ENCODE peak calls at places on chromosome 9, in seven cellular contexts. One of them, this sample, is unnamed. For H3K4me1, the result is how much of the 10 kb centered on the place peaks cover.

GRCh38 chr9:100208673-100209072 is 109.6 kb downstream of the INVS start:
- DNase-seq in HepG2: no peak
- DNase-seq in spleen: no peak
- DNase-seq in GM23338: no peak
- DNase-seq in breast epithelium: no peak
- DNase-seq in upper lobe of left lung: no peak
- DNase-seq in Panc1: no peak
- DNase-seq in this sample: no peak

GRCh38 chr9:26012797-26013594 is 334.8 kb upstream of the TUSC1 start:
- DNase-seq in breast epithelium: no peak
- DNase-seq in Panc1: no peak
- DNase-seq in HepG2: no peak
- DNase-seq in upper lobe of left lung: no peak
- DNase-seq in spleen: no peak
- DNase-seq in GM23338: no peak
- DNase-seq in this sample: no peak

GRCh38 chr9:29332789-29333188 is 1759.5 kb upstream of the C9orf72 start:
- DNase-seq in GM23338: no peak
- DNase-seq in upper lobe of left lung: no peak
- DNase-seq in Panc1: no peak
- DNase-seq in breast epithelium: no peak
- DNase-seq in spleen: no peak
- DNase-seq in HepG2: no peak
- DNase-seq in this sample: no peak

GRCh38 chr9:33375238-33375840 is 27.0 kb downstream of the AQP7 start:
- DNase-seq in upper lobe of left lung: no peak
- DNase-seq in breast epithelium: no peak
- DNase-seq in Panc1: no peak
- DNase-seq in GM23338: peak
- DNase-seq in HepG2: no peak
- DNase-seq in spleen: peak
- DNase-seq in this sample: no peak

GRCh38 chr9:97557606-97558095 is 56.2 kb downstream of the TMOD1 start:
- DNase-seq in upper lobe of left lung: no peak
- DNase-seq in spleen: peak
- DNase-seq in breast epithelium: no peak
- DNase-seq in Panc1: no peak
- DNase-seq in HepG2: no peak
- DNase-seq in GM23338: no peak
- DNase-seq in this sample: peak

GRCh38 chr9:138038244-138038671 is 160.7 kb downstream of the CACNA1B start:
- DNase-seq in upper lobe of left lung: no peak
- DNase-seq in GM23338: no peak
- DNase-seq in spleen: no peak
- DNase-seq in breast epithelium: peak
- DNase-seq in HepG2: no peak
- DNase-seq in Panc1: no peak
- DNase-seq in this sample: no peak

GRCh38 chr9:105026451-105026850 is 98.5 kb upstream of the ABCA1 start:
- DNase-seq in upper lobe of left lung: no peak
- DNase-seq in HepG2: no peak
- DNase-seq in spleen: no peak
- DNase-seq in GM23338: no peak
- DNase-seq in Panc1: no peak
- DNase-seq in breast epithelium: no peak
- DNase-seq in this sample: no peak

GRCh38 chr9:93218161-93218560 is 34.2 kb downstream of the WNK2 start:
- DNase-seq in GM23338: no peak
- DNase-seq in Panc1: no peak
- DNase-seq in HepG2: no peak
- DNase-seq in upper lobe of left lung: no peak
- DNase-seq in breast epithelium: no peak
- DNase-seq in spleen: peak
- DNase-seq in this sample: no peak

GRCh38 chr9:113853333-113853732 is 22.8 kb upstream of the ZNF618 start:
- DNase-seq in HepG2: peak
- DNase-seq in spleen: no peak
- DNase-seq in Panc1: peak
- DNase-seq in upper lobe of left lung: no peak
- DNase-seq in GM23338: peak
- DNase-seq in breast epithelium: no peak
- DNase-seq in this sample: no peak

GRCh38 chr9:82829818-82830217 is 233.1 kb downstream of the RASEF start:
- DNase-seq in spleen: no peak
- DNase-seq in upper lobe of left lung: no peak
- DNase-seq in Panc1: no peak
- DNase-seq in GM23338: no peak
- DNase-seq in breast epithelium: no peak
- DNase-seq in HepG2: no peak
- DNase-seq in this sample: no peak

GRCh38 chr9:117081641-117082317 is 333.1 kb downstream of the ASTN2 start:
- DNase-seq in GM23338: no peak
- DNase-seq in Panc1: no peak
- DNase-seq in HepG2: no peak
- DNase-seq in upper lobe of left lung: no peak
- DNase-seq in breast epithelium: no peak
- DNase-seq in spleen: no peak
- DNase-seq in this sample: no peak

GRCh38 chr9:78365979-78366697 is 69.2 kb downstream of the PSAT1 start:
- DNase-seq in HepG2: no peak
- DNase-seq in Panc1: no peak
- DNase-seq in spleen: no peak
- DNase-seq in GM23338: peak
- DNase-seq in breast epithelium: no peak
- DNase-seq in upper lobe of left lung: no peak
- DNase-seq in this sample: no peak

GRCh38 chr9:95045751-95046150 is 271.8 kb downstream of the FANCC start:
- DNase-seq in GM23338: peak
- DNase-seq in breast epithelium: no peak
- DNase-seq in HepG2: no peak
- DNase-seq in spleen: no peak
- DNase-seq in upper lobe of left lung: peak
- DNase-seq in Panc1: no peak
- DNase-seq in this sample: no peak

GRCh38 chr9:38178282-38178681 is 109.3 kb upstream of the SHB start:
- DNase-seq in GM23338: no peak
- DNase-seq in Panc1: no peak
- DNase-seq in spleen: no peak
- DNase-seq in HepG2: no peak
- DNase-seq in upper lobe of left lung: no peak
- DNase-seq in breast epithelium: peak
- DNase-seq in this sample: no peak

GRCh38 chr9:32723801-32724200 is 59.5 kb upstream of the TMEM215 start:
- DNase-seq in upper lobe of left lung: no peak
- DNase-seq in Panc1: no peak
- DNase-seq in GM23338: no peak
- DNase-seq in HepG2: no peak
- DNase-seq in breast epithelium: no peak
- DNase-seq in spleen: no peak
- DNase-seq in this sample: no peak

GRCh38 chr9:113289091-113289490 is 13.6 kb downstream of the PRPF4 start:
- DNase-seq in spleen: no peak
- DNase-seq in breast epithelium: no peak
- DNase-seq in HepG2: no peak
- DNase-seq in upper lobe of left lung: no peak
- DNase-seq in Panc1: no peak
- DNase-seq in GM23338: no peak
- DNase-seq in this sample: peak

GRCh38 chr9:17185630-17186029 is 50.8 kb downstream of the CNTLN start:
- DNase-seq in breast epithelium: no peak
- DNase-seq in Panc1: no peak
- DNase-seq in spleen: no peak
- DNase-seq in HepG2: no peak
- DNase-seq in upper lobe of left lung: no peak
- DNase-seq in GM23338: no peak
- DNase-seq in this sample: no peak

GRCh38 chr9:31574006-31574750 is 810.3 kb upstream of the ACO1 start:
- DNase-seq in spleen: no peak
- DNase-seq in Panc1: no peak
- DNase-seq in upper lobe of left lung: no peak
- DNase-seq in HepG2: no peak
- DNase-seq in GM23338: no peak
- DNase-seq in breast epithelium: no peak
- DNase-seq in this sample: no peak

GRCh38 chr9:126938332-126938731 is 23.8 kb downstream of the RALGPS1 start:
- DNase-seq in HepG2: no peak
- DNase-seq in upper lobe of left lung: no peak
- DNase-seq in GM23338: no peak
- DNase-seq in Panc1: no peak
- DNase-seq in spleen: no peak
- DNase-seq in breast epithelium: no peak
- DNase-seq in this sample: no peak

GRCh38 chr9:78297672-78297961 is 692 bp downstream of the PSAT1 start:
- DNase-seq in spleen: no peak
- DNase-seq in breast epithelium: no peak
- DNase-seq in Panc1: no peak
- DNase-seq in HepG2: no peak
- DNase-seq in GM23338: no peak
- DNase-seq in upper lobe of left lung: no peak
- DNase-seq in this sample: no peak

GRCh38 chr9:81592890-81593271 is 96.5 kb downstream of the TLE1 start:
- DNase-seq in breast epithelium: no peak
- DNase-seq in Panc1: no peak
- DNase-seq in GM23338: no peak
- DNase-seq in spleen: peak
- DNase-seq in HepG2: no peak
- DNase-seq in upper lobe of left lung: no peak
- DNase-seq in this sample: peak

GRCh38 chr9:35904966-35905781 is 828 bp upstream of the HRCT1 start:
- DNase-seq in breast epithelium: no peak
- DNase-seq in HepG2: no peak
- DNase-seq in GM23338: no peak
- DNase-seq in Panc1: no peak
- DNase-seq in upper lobe of left lung: no peak
- DNase-seq in spleen: no peak
- DNase-seq in this sample: peak
- H3K4me1 ChIP-seq in breast epithelium: half or more
- H3K4me1 ChIP-seq in HepG2: half or more
- H3K4me1 ChIP-seq in GM23338: under half
- H3K4me1 ChIP-seq in Panc1: half or more
- H3K4me1 ChIP-seq in upper lobe of left lung: half or more
- H3K4me1 ChIP-seq in spleen: half or more
- H3K4me1 ChIP-seq in this sample: half or more

DNA sequence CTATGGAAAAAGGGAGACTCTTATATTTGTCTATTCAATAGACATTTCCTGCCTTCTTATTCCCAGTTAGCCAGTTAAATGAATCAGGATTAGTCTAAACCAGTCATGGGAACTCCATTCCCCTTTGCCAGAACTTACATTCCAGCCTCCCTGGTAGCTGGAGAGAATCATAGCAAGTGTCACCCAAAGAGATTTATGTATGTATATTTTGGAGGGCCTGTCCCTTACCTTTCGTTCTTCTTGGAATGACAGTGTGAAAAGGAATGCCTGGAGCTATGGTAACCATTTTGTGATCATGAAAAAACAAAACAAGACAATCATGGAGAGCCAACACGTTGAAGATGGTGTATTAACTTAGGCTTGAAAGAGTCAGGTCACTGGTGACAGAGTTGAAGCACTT is 627.7 kb downstream of the CCDC171 start:
- DNase-seq in HepG2: no peak
- DNase-seq in GM23338: no peak
- DNase-seq in spleen: no peak
- DNase-seq in breast epithelium: no peak
- DNase-seq in upper lobe of left lung: no peak
- DNase-seq in Panc1: no peak
- DNase-seq in this sample: no peak
- TF ChIP-seq POLR2AphosphoS5 in HepG2: no peak
- TF ChIP-seq POLR2AphosphoS5 in GM23338: no peak
- TF ChIP-seq POLR2AphosphoS5 in spleen: no peak
- TF ChIP-seq POLR2AphosphoS5 in breast epithelium: no peak
- TF ChIP-seq POLR2AphosphoS5 in upper lobe of left lung: no peak
- TF ChIP-seq POLR2AphosphoS5 in Panc1: no peak
- TF ChIP-seq POLR2AphosphoS5 in this sample: no peak

GRCh38 chr9:70873506-70873905 is 247.9 kb downstream of the TRPM3 start:
- DNase-seq in upper lobe of left lung: no peak
- DNase-seq in HepG2: no peak
- DNase-seq in spleen: no peak
- DNase-seq in Panc1: no peak
- DNase-seq in breast epithelium: no peak
- DNase-seq in GM23338: no peak
- DNase-seq in this sample: no peak

GRCh38 chr9:70874451-70874850 is 247.0 kb downstream of the TRPM3 start:
- DNase-seq in upper lobe of left lung: no peak
- DNase-seq in spleen: no peak
- DNase-seq in breast epithelium: no peak
- DNase-seq in Panc1: no peak
- DNase-seq in GM23338: no peak
- DNase-seq in HepG2: no peak
- DNase-seq in this sample: no peak

GRCh38 chr9:70865471-70865870 is 255.9 kb downstream of the TRPM3 start:
- DNase-seq in spleen: no peak
- DNase-seq in HepG2: no peak
- DNase-seq in breast epithelium: no peak
- DNase-seq in GM23338: no peak
- DNase-seq in upper lobe of left lung: no peak
- DNase-seq in Panc1: no peak
- DNase-seq in this sample: no peak

GRCh38 chr9:70868044-70868443 is 253.4 kb downstream of the TRPM3 start:
- DNase-seq in HepG2: no peak
- DNase-seq in upper lobe of left lung: no peak
- DNase-seq in breast epithelium: no peak
- DNase-seq in GM23338: no peak
- DNase-seq in spleen: no peak
- DNase-seq in Panc1: no peak
- DNase-seq in this sample: no peak

GRCh38 chr9:70868661-70869652 is 252.5 kb downstream of the TRPM3 start:
- DNase-seq in GM23338: no peak
- DNase-seq in Panc1: no peak
- DNase-seq in spleen: no peak
- DNase-seq in HepG2: no peak
- DNase-seq in upper lobe of left lung: no peak
- DNase-seq in breast epithelium: no peak
- DNase-seq in this sample: no peak
- H3K27ac ChIP-seq in GM23338: no peak
- H3K27ac ChIP-seq in Panc1: no peak
- H3K27ac ChIP-seq in spleen: peak
- H3K27ac ChIP-seq in HepG2: no peak
- H3K27ac ChIP-seq in upper lobe of left lung: no peak
- H3K27ac ChIP-seq in breast epithelium: peak
- H3K27ac ChIP-seq in this sample: no peak

GRCh38 chr9:35341021-35341420 is 148.9 kb upstream of the RUSC2 start:
- DNase-seq in upper lobe of left lung: no peak
- DNase-seq in spleen: no peak
- DNase-seq in GM23338: no peak
- DNase-seq in Panc1: no peak
- DNase-seq in breast epithelium: no peak
- DNase-seq in HepG2: no peak
- DNase-seq in this sample: no peak

GRCh38 chr9:35338561-35339274 is 151.2 kb upstream of the RUSC2 start:
- DNase-seq in upper lobe of left lung: no peak
- DNase-seq in breast epithelium: no peak
- DNase-seq in Panc1: no peak
- DNase-seq in HepG2: no peak
- DNase-seq in spleen: no peak
- DNase-seq in GM23338: no peak
- DNase-seq in this sample: no peak

GRCh38 chr9:35335164-35335563 is 154.7 kb upstream of the RUSC2 start:
- DNase-seq in spleen: no peak
- DNase-seq in Panc1: no peak
- DNase-seq in upper lobe of left lung: no peak
- DNase-seq in HepG2: no peak
- DNase-seq in breast epithelium: no peak
- DNase-seq in GM23338: no peak
- DNase-seq in this sample: no peak

GRCh38 chr9:35340046-35340445 is 149.9 kb upstream of the RUSC2 start:
- DNase-seq in Panc1: no peak
- DNase-seq in breast epithelium: no peak
- DNase-seq in GM23338: no peak
- DNase-seq in HepG2: no peak
- DNase-seq in upper lobe of left lung: no peak
- DNase-seq in spleen: no peak
- DNase-seq in this sample: no peak

GRCh38 chr9:35338086-35338485 is 151.8 kb upstream of the RUSC2 start:
- DNase-seq in upper lobe of left lung: no peak
- DNase-seq in Panc1: no peak
- DNase-seq in GM23338: no peak
- DNase-seq in HepG2: no peak
- DNase-seq in breast epithelium: no peak
- DNase-seq in spleen: no peak
- DNase-seq in this sample: no peak
- H3K4me1 ChIP-seq in upper lobe of left lung: under half
- H3K4me1 ChIP-seq in Panc1: under half
- H3K4me1 ChIP-seq in GM23338: under half
- H3K4me1 ChIP-seq in HepG2: under half
- H3K4me1 ChIP-seq in breast epithelium: under half
- H3K4me1 ChIP-seq in spleen: under half
- H3K4me1 ChIP-seq in this sample: under half